ENCODE peak calls at places on chromosomes 2 and 18, in seven cellular contexts. One of them, this sample, is unnamed.

GRCh38 chr2:233801357-233802131 is 23.4 kb downstream of the MROH2A start:
- DNase-seq in K562: no peak
- DNase-seq in HepG2: no peak
- DNase-seq in GM12891: no peak
- DNase-seq in SK-N-SH: no peak
- DNase-seq in GM12878: no peak
- DNase-seq in H1: no peak
- DNase-seq in this sample: no peak

GRCh38 chr2:191617589-191617988 is 60.3 kb upstream of the NABP1 start:
- DNase-seq in K562: no peak
- DNase-seq in HepG2: no peak
- DNase-seq in GM12891: no peak
- DNase-seq in SK-N-SH: no peak
- DNase-seq in GM12878: peak; percentile 76
- DNase-seq in H1: no peak
- DNase-seq in this sample: no peak

GRCh38 chr2:29011650-29012060 is 30.6 kb downstream of the TOGARAM2 start:
- DNase-seq in K562: no peak
- DNase-seq in HepG2: no peak
- DNase-seq in GM12891: no peak
- DNase-seq in SK-N-SH: peak; percentile 39
- DNase-seq in GM12878: no peak
- DNase-seq in H1: no peak
- DNase-seq in this sample: no peak

GRCh38 chr2:62349788-62350187 is 153.9 kb downstream of the B3GNT2 start:
- DNase-seq in K562: no peak
- DNase-seq in HepG2: no peak
- DNase-seq in GM12891: no peak
- DNase-seq in SK-N-SH: no peak
- DNase-seq in GM12878: no peak
- DNase-seq in H1: no peak
- DNase-seq in this sample: no peak

GRCh38 chr2:88090446-88091283 is 23.0 kb downstream of the SMYD1 start:
- DNase-seq in K562: no peak
- DNase-seq in HepG2: no peak
- DNase-seq in GM12891: no peak
- DNase-seq in SK-N-SH: no peak
- DNase-seq in GM12878: no peak
- DNase-seq in H1: no peak
- DNase-seq in this sample: no peak

GRCh38 chr2:235560345-235560744 is 66.5 kb downstream of the AGAP1 start:
- DNase-seq in K562: no peak
- DNase-seq in HepG2: no peak
- DNase-seq in GM12891: no peak
- DNase-seq in SK-N-SH: no peak
- DNase-seq in GM12878: peak; percentile 32
- DNase-seq in H1: no peak
- DNase-seq in this sample: no peak

GRCh38 chr2:238744951-238745350 is 102.9 kb upstream of the TWIST2 start:
- DNase-seq in K562: no peak
- DNase-seq in HepG2: no peak
- DNase-seq in GM12891: no peak
- DNase-seq in SK-N-SH: no peak
- DNase-seq in GM12878: no peak
- DNase-seq in H1: no peak
- DNase-seq in this sample: no peak

GRCh38 chr18:73563345-73563744 is 584.3 kb downstream of the FBXO15 start:
- DNase-seq in K562: no peak
- DNase-seq in HepG2: no peak
- DNase-seq in GM12891: no peak
- DNase-seq in SK-N-SH: no peak
- DNase-seq in GM12878: no peak
- DNase-seq in H1: no peak
- DNase-seq in this sample: no peak

GRCh38 chr2:190682168-190682567 is 33.3 kb downstream of the NAB1 start:
- DNase-seq in K562: no peak
- DNase-seq in HepG2: no peak
- DNase-seq in GM12891: no peak
- DNase-seq in SK-N-SH: no peak
- DNase-seq in GM12878: no peak
- DNase-seq in H1: no peak
- DNase-seq in this sample: no peak

GRCh38 chr2:154452906-154453493 is 245.5 kb upstream of the KCNJ3 start:
- DNase-seq in K562: no peak
- DNase-seq in HepG2: no peak
- DNase-seq in GM12891: no peak
- DNase-seq in SK-N-SH: no peak
- DNase-seq in GM12878: peak; percentile 13
- DNase-seq in H1: no peak
- DNase-seq in this sample: no peak

GRCh38 chr18:74492259-74492658 is 3.9 kb upstream of the CNDP2 start:
- DNase-seq in K562: no peak
- DNase-seq in HepG2: no peak
- DNase-seq in GM12891: no peak
- DNase-seq in SK-N-SH: no peak
- DNase-seq in GM12878: no peak
- DNase-seq in H1: no peak
- DNase-seq in this sample: no peak

GRCh38 chr2:134231965-134232340 is 21.9 kb upstream of the MGAT5 start:
- DNase-seq in K562: no peak
- DNase-seq in HepG2: no peak
- DNase-seq in GM12891: no peak
- DNase-seq in SK-N-SH: no peak
- DNase-seq in GM12878: no peak
- DNase-seq in H1: no peak
- DNase-seq in this sample: no peak

GRCh38 chr2:144715992-144716391 is 196.1 kb upstream of the ZEB2 start:
- DNase-seq in K562: no peak
- DNase-seq in HepG2: no peak
- DNase-seq in GM12891: no peak
- DNase-seq in SK-N-SH: no peak
- DNase-seq in GM12878: no peak
- DNase-seq in H1: no peak
- DNase-seq in this sample: no peak

GRCh38 chr18:3710712-3711269 is 260.8 kb downstream of the TGIF1 start:
- DNase-seq in K562: no peak
- DNase-seq in HepG2: no peak
- DNase-seq in GM12891: no peak
- DNase-seq in SK-N-SH: peak; percentile 20
- DNase-seq in GM12878: no peak
- DNase-seq in H1: no peak
- DNase-seq in this sample: no peak

GRCh38 chr2:200761168-200761715 is 50.5 kb upstream of the BZW1 start:
- DNase-seq in K562: no peak
- DNase-seq in HepG2: no peak
- DNase-seq in GM12891: no peak
- DNase-seq in SK-N-SH: no peak
- DNase-seq in GM12878: no peak
- DNase-seq in H1: no peak
- DNase-seq in this sample: no peak

GRCh38 chr2:68103026-68103425 is 40.2 kb upstream of the C1D start:
- DNase-seq in K562: no peak
- DNase-seq in HepG2: no peak
- DNase-seq in GM12891: no peak
- DNase-seq in SK-N-SH: no peak
- DNase-seq in GM12878: no peak
- DNase-seq in H1: no peak
- DNase-seq in this sample: no peak

GRCh38 chr2:12347049-12347448 is 369.7 kb upstream of the TRIB2 start:
- DNase-seq in K562: no peak
- DNase-seq in HepG2: no peak
- DNase-seq in GM12891: no peak
- DNase-seq in SK-N-SH: no peak
- DNase-seq in GM12878: no peak
- DNase-seq in H1: no peak
- DNase-seq in this sample: no peak

GRCh38 chr2:26276488-26276887 is 31.7 kb downstream of the HADHB start:
- DNase-seq in K562: no peak
- DNase-seq in HepG2: no peak
- DNase-seq in GM12891: no peak
- DNase-seq in SK-N-SH: no peak
- DNase-seq in GM12878: no peak
- DNase-seq in H1: no peak
- DNase-seq in this sample: no peak

GRCh38 chr2:26270363-26270762 is 25.6 kb downstream of the HADHB start:
- DNase-seq in K562: no peak
- DNase-seq in HepG2: no peak
- DNase-seq in GM12891: no peak
- DNase-seq in SK-N-SH: no peak
- DNase-seq in GM12878: no peak
- DNase-seq in H1: no peak
- DNase-seq in this sample: no peak

GRCh38 chr2:26273501-26273900 is 28.8 kb downstream of the HADHB start:
- DNase-seq in K562: no peak
- DNase-seq in HepG2: peak; percentile 16
- DNase-seq in GM12891: no peak
- DNase-seq in SK-N-SH: no peak
- DNase-seq in GM12878: no peak
- DNase-seq in H1: no peak
- DNase-seq in this sample: no peak

GRCh38 chr2:26269571-26270170 is 24.9 kb downstream of the HADHB start:
- DNase-seq in K562: no peak
- DNase-seq in HepG2: no peak
- DNase-seq in GM12891: no peak
- DNase-seq in SK-N-SH: no peak
- DNase-seq in GM12878: no peak
- DNase-seq in H1: no peak
- DNase-seq in this sample: no peak

GRCh38 chr2:26274058-26274613 is 29.4 kb downstream of the HADHB start:
- DNase-seq in K562: no peak
- DNase-seq in HepG2: peak; percentile 78
- DNase-seq in GM12891: no peak
- DNase-seq in SK-N-SH: no peak
- DNase-seq in GM12878: no peak
- DNase-seq in H1: no peak
- DNase-seq in this sample: no peak
- TF ChIP-seq POLR2AphosphoS5 in K562: no peak
- TF ChIP-seq POLR2AphosphoS5 in HepG2: no peak
- TF ChIP-seq POLR2AphosphoS5 in GM12891: no peak
- TF ChIP-seq POLR2AphosphoS5 in SK-N-SH: no peak
- TF ChIP-seq POLR2AphosphoS5 in GM12878: no peak
- TF ChIP-seq POLR2AphosphoS5 in H1: no peak
- TF ChIP-seq POLR2AphosphoS5 in this sample: no peak

GRCh38 chr2:179097131-179097530 is 47.2 kb upstream of the CCDC141 start:
- DNase-seq in K562: no peak
- DNase-seq in HepG2: no peak
- DNase-seq in GM12891: no peak
- DNase-seq in SK-N-SH: no peak
- DNase-seq in GM12878: no peak
- DNase-seq in H1: no peak
- DNase-seq in this sample: no peak

GRCh38 chr2:179098080-179098689 is 48.2 kb upstream of the CCDC141 start:
- DNase-seq in K562: no peak
- DNase-seq in HepG2: no peak
- DNase-seq in GM12891: no peak
- DNase-seq in SK-N-SH: no peak
- DNase-seq in GM12878: no peak
- DNase-seq in H1: no peak
- DNase-seq in this sample: no peak

DNA sequence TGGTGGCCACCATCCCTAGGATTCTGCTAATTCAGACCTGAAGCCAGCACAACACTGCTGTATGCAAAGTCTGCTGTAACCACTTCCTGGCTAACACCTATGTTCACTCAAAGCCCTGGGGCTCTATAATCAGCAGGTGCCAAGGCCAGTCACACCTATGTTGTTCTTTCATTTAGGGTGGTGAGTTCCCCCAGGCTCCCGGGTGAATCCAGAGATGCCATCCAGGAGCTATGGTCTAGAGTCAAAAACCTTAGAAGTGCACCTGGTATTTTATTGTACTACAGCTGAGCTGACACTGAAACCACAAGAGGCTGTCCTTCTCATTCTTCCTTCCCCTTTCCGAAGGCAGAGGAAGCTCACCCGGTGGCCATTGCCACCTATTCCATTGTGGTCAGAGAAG is 46.2 kb upstream of the CCDC141 start:
- DNase-seq in K562: no peak
- DNase-seq in HepG2: no peak
- DNase-seq in GM12891: no peak
- DNase-seq in SK-N-SH: no peak
- DNase-seq in GM12878: peak; percentile 40
- DNase-seq in H1: no peak
- DNase-seq in this sample: no peak
- TF ChIP-seq TAF1 in K562: no peak
- TF ChIP-seq TAF1 in HepG2: no peak
- TF ChIP-seq TAF1 in GM12891: no peak
- TF ChIP-seq TAF1 in SK-N-SH: no peak
- TF ChIP-seq TAF1 in GM12878: no peak
- TF ChIP-seq TAF1 in H1: no peak
- TF ChIP-seq TAF1 in this sample: no peak

DNA sequence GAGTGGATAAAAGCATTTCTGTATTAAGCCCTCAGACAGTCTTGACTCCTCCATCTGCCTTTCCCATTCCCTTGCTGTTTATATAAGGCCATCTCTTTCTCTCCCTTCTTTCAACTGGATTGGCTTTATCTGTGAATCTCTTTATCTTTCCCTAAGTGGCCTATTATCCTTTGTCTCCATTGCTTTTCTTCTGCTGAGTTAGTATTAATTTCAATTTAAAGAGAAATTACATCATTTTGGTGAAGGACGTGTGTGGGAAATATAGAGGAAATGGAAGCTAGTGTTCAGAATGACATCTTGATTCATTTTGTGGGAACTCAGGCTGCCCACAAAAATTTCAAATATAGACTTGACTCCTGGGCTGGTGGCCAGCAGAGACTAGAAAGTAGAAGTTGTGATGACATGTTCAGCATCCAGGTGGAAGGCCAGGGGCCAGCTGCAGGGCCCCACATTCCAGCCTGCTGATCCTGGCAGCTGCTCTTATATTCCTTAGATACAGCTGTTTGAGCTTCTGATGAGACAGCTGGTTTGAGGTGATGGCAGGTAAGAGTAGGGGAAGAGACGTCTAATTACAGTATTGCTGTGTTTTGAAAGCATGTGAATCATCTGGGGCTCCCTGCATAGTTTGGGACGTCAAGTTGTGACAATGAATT is 52.3 kb downstream of the DIS3L2 start:
- DNase-seq in K562: no peak
- DNase-seq in HepG2: no peak
- DNase-seq in GM12891: no peak
- DNase-seq in SK-N-SH: peak; percentile 5
- DNase-seq in GM12878: peak; percentile 19
- DNase-seq in H1: no peak
- DNase-seq in this sample: no peak
- TF ChIP-seq POLR2AphosphoS5 in K562: no peak
- TF ChIP-seq POLR2AphosphoS5 in HepG2: no peak
- TF ChIP-seq POLR2AphosphoS5 in GM12891: no peak
- TF ChIP-seq POLR2AphosphoS5 in SK-N-SH: peak; percentile 84
- TF ChIP-seq POLR2AphosphoS5 in GM12878: no peak
- TF ChIP-seq POLR2AphosphoS5 in H1: no peak
- TF ChIP-seq POLR2AphosphoS5 in this sample: no peak

DNA sequence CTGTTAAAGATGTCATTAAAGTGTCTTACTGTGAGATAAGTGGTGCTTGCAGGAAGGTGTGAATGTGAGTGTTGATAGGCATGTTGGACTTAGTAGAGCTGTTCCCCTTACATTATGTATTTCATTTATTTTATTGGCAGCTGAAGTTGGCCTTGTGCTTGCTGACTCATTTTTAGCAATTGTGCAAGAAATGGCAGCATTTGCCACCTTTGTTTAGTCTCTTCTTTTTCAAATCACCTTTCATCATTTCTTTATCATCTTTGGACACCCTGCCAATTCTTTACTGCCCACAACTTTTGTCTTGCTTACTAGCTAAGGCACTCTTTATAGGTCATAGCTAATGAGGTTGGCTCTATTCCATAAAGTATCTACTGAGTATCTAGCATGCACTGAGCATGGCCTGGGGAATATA is 130.3 kb upstream of the LYPD6 start:
- DNase-seq in K562: no peak
- DNase-seq in HepG2: no peak
- DNase-seq in GM12891: no peak
- DNase-seq in SK-N-SH: no peak
- DNase-seq in GM12878: no peak
- DNase-seq in H1: no peak
- DNase-seq in this sample: no peak
- TF ChIP-seq TAF1 in K562: no peak
- TF ChIP-seq TAF1 in HepG2: no peak
- TF ChIP-seq TAF1 in GM12891: no peak
- TF ChIP-seq TAF1 in SK-N-SH: no peak
- TF ChIP-seq TAF1 in GM12878: no peak
- TF ChIP-seq TAF1 in H1: no peak
- TF ChIP-seq TAF1 in this sample: no peak

This sample was measured in GM12892.